ENCODE peak calls at places on chromosomes 12 and 14, in four cellular contexts. X is HCT116, B is GM12878, P is HepG2. G is an unnamed sample.

GRCh38 chr12:46105735-46106134 is 115.4 kb upstream of the SCAF11 start:
- DNase-seq in X (no peak), B (no peak), P (no peak), G (no peak)

GRCh38 chr14:100902295-100902694 is 1.2 kb downstream of the RTL1 start:
- DNase-seq in X (peak), B (no peak), P (peak), G (no peak)

GRCh38 chr12:50325890-50326391 is 42.6 kb upstream of the LIMA1 start:
- DNase-seq in X (no peak), B (no peak), P (peak), G (no peak)

GRCh38 chr12:1794440-1795090 is 25.8 kb upstream of the LRTM2 start:
- DNase-seq in X (no peak), B (no peak), P (no peak), G (no peak)

GRCh38 chr12:46553266-46553665 is 180.7 kb upstream of the SLC38A2 start:
- DNase-seq in X (peak), B (no peak), P (peak), G (no peak)

GRCh38 chr12:123705935-123706334 is 6.2 kb upstream of the ATP6V0A2 start:
- DNase-seq in X (peak), B (no peak), P (peak), G (no peak)

GRCh38 chr14:36028218-36028617 is 148.3 kb downstream of the PTCSC3 start:
- DNase-seq in X (no peak), B (no peak), P (no peak), G (peak)

GRCh38 chr12:120843472-120843871 is 60.7 kb downstream of the SPPL3 start:
- DNase-seq in X (no peak), B (no peak), P (no peak), G (no peak)

GRCh38 chr12:591167-591570 is 72.1 kb downstream of the NINJ2 start:
- DNase-seq in X (no peak), B (no peak), P (no peak), G (no peak)

GRCh38 chr12:57832966-57833365 is 13.6 kb downstream of the CTDSP2 start:
- DNase-seq in X (no peak), B (no peak), P (no peak), G (no peak)

GRCh38 chr14:105193916-105194782 is 13.0 kb upstream of the NUDT14 start:
- DNase-seq in X (no peak), B (no peak), P (no peak), G (no peak)

GRCh38 chr14:21003788-21004346 is 4.8 kb downstream of the SLC39A2 start:
- DNase-seq in X (no peak), B (no peak), P (no peak), G (no peak)

GRCh38 chr14:90970167-90970600 is 90.3 kb downstream of the RPS6KA5 start:
- DNase-seq in X (peak), B (no peak), P (no peak), G (no peak)

GRCh38 chr12:53051881-53052412 is 2.1 kb downstream of the TNS2 start:
- DNase-seq in X (no peak), B (no peak), P (no peak), G (no peak)

GRCh38 chr12:86006727-86007126 is 132.6 kb downstream of the NTS start:
- DNase-seq in X (no peak), B (no peak), P (no peak), G (no peak)

GRCh38 chr12:49901026-49901425 is 2.7 kb downstream of the FAIM2 start:
- DNase-seq in X (no peak), B (no peak), P (no peak), G (no peak)

GRCh38 chr12:75341873-75342272 is 7.4 kb downstream of the GLIPR1L1 start:
- DNase-seq in X (peak), B (no peak), P (no peak), G (no peak)

GRCh38 chr14:101235042-101235871 is 326.0 kb upstream of the DIO3 start:
- DNase-seq in X (peak), B (no peak), P (peak), G (peak)

GRCh38 chr12:119683413-119683812 is 15.5 kb downstream of the PRKAB1 start:
- DNase-seq in X (no peak), B (no peak), P (no peak), G (no peak)

GRCh38 chr12:132513070-132513398 is 23.1 kb downstream of the FBRSL1 start:
- DNase-seq in X (no peak), B (no peak), P (no peak), G (no peak)

GRCh38 chr12:2944401-2945047 is 14.7 kb upstream of the TEAD4 start:
- DNase-seq in X (peak), B (peak), P (peak), G (peak)

GRCh38 chr14:50961606-50962259 is 17.4 kb upstream of the PYGL start:
- DNase-seq in X (no peak), B (no peak), P (no peak), G (no peak)

GRCh38 chr12:108305520-108305919 is 33.6 kb downstream of the CMKLR1 start:
- DNase-seq in X (no peak), B (no peak), P (no peak), G (no peak)

GRCh38 chr14:58660407-58660806 is 22.6 kb downstream of the DACT1 start:
- DNase-seq in X (no peak), B (no peak), P (no peak), G (no peak)

GRCh38 chr14:58662759-58663158 is 25.0 kb downstream of the DACT1 start:
- DNase-seq in X (no peak), B (no peak), P (no peak), G (no peak)

GRCh38 chr14:58659846-58660245 is 22.1 kb downstream of the DACT1 start:
- DNase-seq in X (no peak), B (no peak), P (no peak), G (no peak)

GRCh38 chr14:58663494-58664111 is 25.8 kb downstream of the DACT1 start:
- DNase-seq in X (no peak), B (no peak), P (no peak), G (peak)

GRCh38 chr14:58662028-58662427 is 24.3 kb downstream of the DACT1 start:
- DNase-seq in X (no peak), B (no peak), P (no peak), G (no peak)
- TF ChIP-seq ZNF274 in X (no peak), B (no peak), P (no peak), G (no peak)

DNA sequence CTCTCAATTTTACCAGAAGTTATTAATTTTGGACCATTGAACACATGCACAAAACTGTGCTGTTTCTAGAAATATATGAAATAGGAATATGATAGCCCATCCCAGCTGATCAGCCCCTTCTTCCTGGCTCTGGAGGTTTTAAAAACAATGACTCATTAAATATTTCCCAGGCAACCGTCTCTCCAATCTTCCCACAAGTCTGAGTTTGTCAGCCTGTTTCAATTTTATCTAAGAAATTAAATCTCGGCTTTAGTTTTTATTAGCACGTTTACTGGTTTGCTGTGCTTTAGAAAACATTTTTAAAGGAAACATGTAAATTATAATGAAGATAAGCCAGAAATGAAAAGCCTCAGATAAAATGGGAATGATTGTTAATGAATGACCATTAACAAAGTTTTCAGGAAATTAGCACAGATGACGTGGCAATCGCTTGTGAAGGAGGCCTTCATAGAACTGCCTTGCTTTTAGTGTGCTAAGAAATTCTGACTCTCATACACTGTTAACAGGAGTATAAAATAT is 89.3 kb upstream of the RAP1B start:
- DNase-seq in X (no peak), B (no peak), P (no peak), G (no peak)
- TF ChIP-seq ZNF274 in X (no peak), B (no peak), P (no peak), G (no peak)

DNA sequence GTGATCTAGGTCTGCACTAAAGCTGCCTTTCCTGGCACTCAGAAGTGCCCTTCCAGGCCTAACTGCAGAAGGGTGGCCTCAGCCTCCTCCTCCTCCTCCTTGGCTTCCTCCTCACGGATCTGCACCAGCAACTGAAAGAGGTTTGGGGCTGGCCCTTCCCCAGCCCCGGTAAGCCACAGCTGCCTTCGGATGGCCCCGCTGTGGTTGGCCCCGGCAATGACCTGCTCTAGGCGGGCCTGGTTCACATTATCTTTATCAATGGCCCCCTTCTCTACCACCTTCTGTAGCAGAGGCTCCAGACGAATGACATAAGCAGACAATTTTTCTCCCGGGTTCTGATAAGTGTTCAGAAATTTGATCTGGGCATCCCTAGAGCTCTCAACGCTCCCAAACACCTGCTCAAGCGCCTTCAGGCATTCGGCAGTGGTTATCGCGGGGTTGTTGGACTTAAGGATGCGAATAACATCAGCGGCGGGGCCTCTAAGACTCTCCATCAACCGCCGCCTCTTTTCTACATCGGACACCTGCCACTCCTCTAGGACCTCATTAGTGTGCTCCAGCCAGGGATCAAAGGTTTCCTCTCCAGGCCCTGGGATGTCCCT is 1.5 kb downstream of the PNMA1 start:
- DNase-seq in X (no peak), B (no peak), P (no peak), G (no peak)
- TF ChIP-seq ZNF274 in X (no peak), B (no peak), P (no peak), G (no peak)

DNA sequence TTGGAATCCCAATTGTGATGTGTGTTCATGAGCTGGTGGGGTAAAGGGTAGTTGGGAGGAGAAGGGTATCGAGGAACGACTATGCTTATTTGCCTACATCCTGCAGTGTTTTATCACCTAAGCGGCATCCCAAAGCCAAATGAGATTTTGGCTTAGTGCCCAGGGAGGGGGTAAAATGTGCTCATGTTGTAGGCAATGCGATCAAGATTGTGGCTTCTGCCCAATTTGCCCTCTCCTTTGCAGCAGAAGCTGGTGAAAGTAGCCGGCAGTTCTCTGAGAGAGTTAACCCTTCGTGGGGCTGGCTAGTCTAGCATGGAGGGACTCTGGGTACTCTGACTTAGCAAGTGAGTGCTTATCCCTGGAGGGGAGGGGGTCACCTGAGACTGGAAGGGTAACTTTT is 758 bp downstream of the RPH3A start:
- DNase-seq in X (no peak), B (no peak), P (no peak), G (no peak)
- TF ChIP-seq ZNF274 in X (no peak), B (no peak), P (no peak), G (no peak)

GRCh38 chr12:92290881-92291280 is 145.2 kb upstream of the BTG1 start:
- DNase-seq in X (no peak), B (no peak), P (no peak), G (no peak)

GRCh38 chr12:92288533-92288932 is 142.9 kb upstream of the BTG1 start:
- DNase-seq in X (no peak), B (no peak), P (no peak), G (no peak)

GRCh38 chr12:92289611-92290010 is 144.0 kb upstream of the BTG1 start:
- DNase-seq in X (no peak), B (no peak), P (no peak), G (no peak)

GRCh38 chr12:92292016-92292415 is 146.4 kb upstream of the BTG1 start:
- DNase-seq in X (no peak), B (no peak), P (no peak), G (no peak)

DNA sequence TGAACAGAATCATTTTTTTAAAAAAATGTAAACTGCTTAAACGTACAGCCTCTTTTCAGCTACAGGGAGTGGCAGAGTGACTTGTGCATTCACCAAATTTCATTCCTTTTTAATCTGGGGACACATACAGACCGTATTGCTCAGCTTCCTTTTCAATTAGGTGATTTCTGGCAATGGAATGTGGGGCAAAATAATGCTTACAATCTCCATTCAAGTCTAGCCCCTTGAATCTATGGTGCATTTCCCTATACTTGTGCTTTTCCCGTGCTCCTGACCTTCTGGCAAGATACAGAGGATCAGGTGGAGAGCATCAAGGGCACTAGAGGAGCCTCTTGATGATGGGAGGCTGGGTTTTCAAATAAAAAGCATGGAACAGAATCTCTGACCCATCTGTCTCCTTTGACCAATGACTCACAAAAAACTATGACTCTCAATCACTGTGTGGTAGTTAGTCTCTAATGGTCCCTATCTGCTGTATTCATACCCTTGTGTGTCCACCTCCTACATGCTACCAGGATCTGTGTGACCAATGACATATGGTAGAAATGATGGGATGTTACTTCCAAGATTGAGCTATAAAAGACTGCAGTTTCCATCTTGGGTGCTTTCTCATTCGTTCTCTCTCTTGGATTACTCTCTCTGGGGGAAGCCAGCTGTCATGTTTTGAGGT is 144.5 kb upstream of the BTG1 start:
- DNase-seq in X (no peak), B (no peak), P (no peak), G (no peak)
- TF ChIP-seq ZNF274 in X (no peak), B (no peak), P (no peak), G (no peak)

G was measured in NT2/D1.